ENCODE peak calls at places on chromosome 18, in four cellular contexts. O is upper lobe of right lung, P is astrocyte, R is neural progenitor cell. F is an unnamed sample.
A peak's percentile ranks its signal among the peaks of the same experiment; 100 is the strongest.

GRCh38 chr18:24695168-24695567 is 234.7 kb downstream of the HRH4 start:
- DNase-seq in O (no peak), P (no peak), R (no peak), F (no peak)

GRCh38 chr18:8705941-8706544 is 687 bp downstream of the MTCL1 start:
- DNase-seq in O (peak; percentile 71), P (no peak), R (peak; percentile 45), F (no peak)

GRCh38 chr18:62790836-62791772 is 75.8 kb downstream of the PHLPP1 start:
- DNase-seq in O (no peak), P (peak; percentile 74), R (no peak), F (no peak)

GRCh38 chr18:36628435-36629094 is 200.2 kb downstream of the TPGS2 start:
- DNase-seq in O (no peak), P (no peak), R (no peak), F (no peak)

GRCh38 chr18:44945847-44946490 is 265.3 kb downstream of the SETBP1 start:
- DNase-seq in O (no peak), P (no peak), R (peak; percentile 84), F (peak; percentile 51)

GRCh38 chr18:45951021-45951714 is 16.0 kb downstream of the EPG5 start:
- DNase-seq in O (peak; percentile 69), P (peak; percentile 87), R (no peak), F (no peak)

GRCh38 chr18:23068692-23069305 is 66.5 kb upstream of the CABLES1 start:
- DNase-seq in O (no peak), P (no peak), R (no peak), F (no peak)

GRCh38 chr18:30328839-30329238 is 713.7 kb downstream of the DSC3 start:
- DNase-seq in O (no peak), P (peak; percentile 27), R (no peak), F (no peak)

GRCh38 chr18:40670991-40671390 is 1284.0 kb upstream of the PIK3C3 start:
- DNase-seq in O (no peak), P (no peak), R (no peak), F (no peak)

GRCh38 chr18:59717291-59717690 is 20.1 kb upstream of the CCBE1 start:
- DNase-seq in O (no peak), P (no peak), R (no peak), F (no peak)

GRCh38 chr18:46488472-46489213 is 168.4 kb downstream of the LOXHD1 start:
- DNase-seq in O (no peak), P (no peak), R (no peak), F (no peak)

GRCh38 chr18:417495-417894 is 83.0 kb downstream of the COLEC12 start:
- DNase-seq in O (no peak), P (no peak), R (no peak), F (no peak)

GRCh38 chr18:49628993-49629795 is 67.3 kb downstream of the LIPG start:
- DNase-seq in O (no peak), P (no peak), R (no peak), F (no peak)
- TF ChIP-seq CTCF in O (peak; percentile 21), P (no peak), R (peak; percentile 58), F (peak; percentile 47)

GRCh38 chr18:70373062-70373519 is 84.2 kb downstream of the SOCS6 start:
- DNase-seq in O (no peak), P (peak; percentile 92), R (no peak), F (peak; percentile 10)

GRCh38 chr18:70372450-70373061 is 83.7 kb downstream of the SOCS6 start:
- DNase-seq in O (no peak), P (no peak), R (no peak), F (no peak)

GRCh38 chr18:70374154-70374553 is 85.3 kb downstream of the SOCS6 start:
- DNase-seq in O (no peak), P (peak; percentile 47), R (no peak), F (no peak)

GRCh38 chr18:70371085-70371735 is 82.4 kb downstream of the SOCS6 start:
- DNase-seq in O (no peak), P (no peak), R (no peak), F (no peak)

DNA sequence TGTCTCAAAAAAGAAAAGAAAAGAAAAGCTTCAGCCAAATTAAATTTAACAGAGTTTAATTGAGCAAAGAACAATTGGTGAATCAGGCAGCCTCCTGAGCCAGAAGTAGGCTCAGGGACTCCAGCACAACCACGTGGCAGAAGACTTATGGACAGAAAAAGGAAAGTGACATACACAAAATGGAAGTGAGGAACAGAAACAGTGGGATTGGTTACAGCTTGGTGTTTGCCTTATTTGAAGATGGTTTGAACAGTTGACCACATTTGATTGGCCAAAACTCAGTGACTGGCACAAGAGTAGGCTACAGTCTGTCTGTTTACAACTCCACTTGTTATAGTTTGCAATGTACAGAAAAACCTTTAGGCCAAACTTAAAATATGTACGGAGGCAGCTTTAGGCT is 83.1 kb downstream of the SOCS6 start:
- DNase-seq in O (no peak), P (no peak), R (no peak), F (no peak)
- H3K27ac ChIP-seq in O (no peak overlapping the region), P (no peak overlapping the region), R (no peak overlapping the region), F (no peak overlapping the region)

GRCh38 chr18:71027531-71027930 is 738.7 kb downstream of the SOCS6 start:
- DNase-seq in O (no peak), P (no peak), R (no peak), F (no peak)

GRCh38 chr18:71022389-71022788 is 733.5 kb downstream of the SOCS6 start:
- DNase-seq in O (no peak), P (no peak), R (no peak), F (no peak)

DNA sequence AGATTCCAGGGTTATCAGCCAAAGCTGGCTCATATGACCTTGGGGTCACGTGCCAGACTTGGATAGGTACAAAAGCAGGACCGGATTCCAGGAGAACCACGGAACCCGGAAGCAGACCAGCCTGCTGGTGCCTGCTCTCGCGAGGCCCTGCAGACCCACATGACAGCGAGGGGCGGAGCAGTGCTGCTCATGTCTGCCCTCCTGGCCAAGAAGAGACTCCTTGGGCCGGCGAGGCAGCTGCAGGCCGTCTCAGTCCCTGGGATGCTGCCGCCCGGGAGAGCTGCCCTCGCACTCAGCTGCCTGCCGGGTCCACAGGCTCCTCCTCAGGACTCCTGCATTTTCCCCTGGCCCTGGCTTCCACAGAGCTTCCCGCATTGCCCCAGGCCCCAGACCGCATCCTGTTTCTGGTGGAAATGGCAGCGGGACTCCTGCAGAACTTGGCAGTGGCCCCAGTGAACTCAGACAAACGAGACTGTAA is 739.5 kb downstream of the SOCS6 start:
- DNase-seq in O (no peak), P (no peak), R (no peak), F (no peak)
- H3K4me3 ChIP-seq in O (no peak overlapping the region), P (no peak overlapping the region), R (no peak overlapping the region), F (no peak overlapping the region)

GRCh38 chr18:13216092-13216582 is 2.4 kb upstream of the LDLRAD4 start:
- DNase-seq in O (peak; percentile 75), P (peak; percentile 62), R (peak; percentile 75), F (peak; percentile 74)
- TF ChIP-seq CTCF in O (peak; percentile 72), P (peak; percentile 52), R (peak; percentile 62), F (peak; percentile 91)

DNA sequence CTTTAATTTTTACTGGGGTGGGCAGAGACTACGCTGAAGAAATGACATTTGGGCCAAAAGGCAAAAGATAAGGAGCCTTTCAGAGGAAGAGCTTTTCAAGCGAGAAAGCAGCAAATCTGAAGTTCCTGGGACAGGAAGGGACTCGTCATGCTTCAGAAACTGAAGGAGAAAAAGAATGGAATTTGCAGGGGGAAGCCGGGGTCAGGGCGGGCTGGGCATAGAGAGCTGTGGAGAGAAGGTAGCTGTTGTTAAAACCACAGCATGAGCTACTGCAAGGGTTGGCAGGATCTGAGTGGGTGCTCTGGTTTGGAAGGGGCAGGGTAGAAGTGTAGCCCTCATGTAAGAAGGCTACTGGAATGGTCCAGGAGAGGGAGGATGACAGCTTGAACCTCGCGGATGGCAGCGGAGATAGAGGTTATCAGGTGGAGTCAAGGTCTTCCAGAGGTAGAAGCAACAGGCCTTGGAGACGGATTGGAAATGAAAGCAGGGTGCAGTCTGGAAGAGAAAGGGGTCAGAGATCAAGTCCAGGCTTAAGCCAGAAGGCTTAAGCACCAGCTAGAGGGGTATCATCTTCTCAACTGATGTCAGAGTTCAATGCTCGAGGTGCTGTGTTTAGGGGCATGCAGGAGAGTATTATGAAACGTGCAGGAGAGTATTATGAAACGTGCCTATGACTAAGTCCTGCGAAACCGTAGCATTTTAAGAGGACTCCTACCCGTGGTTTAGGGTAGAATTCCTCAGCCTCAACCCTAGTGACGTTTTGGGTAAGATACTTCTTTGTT is 18.9 kb downstream of the ATP8B1 start:
- DNase-seq in O (no peak), P (peak; percentile 91), R (no peak), F (no peak)
- H3K27ac ChIP-seq in O (peak overlapping the region; percentile 7), P (peak overlapping the region; percentile 85), R (no peak overlapping the region), F (no peak overlapping the region)

GRCh38 chr18:75783816-75784215 is 356.3 kb upstream of the SMIM21 start:
- DNase-seq in O (no peak), P (no peak), R (no peak), F (peak; percentile 61)

GRCh38 chr18:75779910-75780309 is 352.4 kb upstream of the SMIM21 start:
- DNase-seq in O (no peak), P (no peak), R (no peak), F (peak; percentile 22)

GRCh38 chr18:75782826-75783225 is 355.3 kb upstream of the SMIM21 start:
- DNase-seq in O (no peak), P (no peak), R (no peak), F (peak; percentile 98)

GRCh38 chr18:75785175-75785574 is 357.7 kb upstream of the SMIM21 start:
- DNase-seq in O (no peak), P (no peak), R (no peak), F (no peak)

DNA sequence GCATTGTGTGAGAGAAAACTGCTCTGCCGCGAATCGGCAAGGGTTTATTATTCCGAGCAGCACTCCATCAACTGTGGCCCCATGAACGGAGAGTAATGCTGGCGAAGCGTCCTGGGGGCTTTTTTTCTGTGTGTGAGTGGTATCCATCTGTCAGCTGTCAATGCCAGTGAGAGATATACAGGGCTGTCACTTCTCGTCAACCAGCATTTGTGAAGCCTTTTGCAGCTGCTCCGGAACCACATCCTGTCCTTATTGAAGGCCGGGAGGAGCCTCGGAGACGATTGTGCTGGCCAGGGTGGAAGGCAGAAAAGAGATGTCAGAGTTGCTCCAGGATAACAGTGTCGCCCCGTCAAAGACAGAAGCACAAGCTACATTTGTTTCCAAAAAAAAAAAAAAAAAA is 356.9 kb upstream of the SMIM21 start:
- DNase-seq in O (no peak), P (no peak), R (no peak), F (peak; percentile 77)
- H3K4me3 ChIP-seq in O (no peak overlapping the region), P (peak overlapping the region; percentile 61), R (no peak overlapping the region), F (peak overlapping the region; percentile 45)